ENCODE peak calls at places on chromosomes 12 and 14, in eight cellular contexts. C, G, E, W, H, M, U and S are unnamed samples.

GRCh38 chr12:9039397-9039977 is 50.1 kb downstream of the KLRG1 start:
- DNase-seq in U (peak), G (peak), C (peak), M (no peak), W (peak), H (no peak), E (no peak), S (no peak)

GRCh38 chr12:89721291-89721987 is 12.8 kb upstream of the ATP2B1 start:
- DNase-seq in C (no peak), G (no peak), H (no peak), U (no peak), W (no peak), M (no peak), E (no peak), S (no peak)

GRCh38 chr14:73237786-73238261 is 518 bp downstream of the PAPLN start:
- DNase-seq in G (no peak), C (no peak), M (no peak), U (no peak), W (no peak), E (no peak), H (no peak), S (peak)

GRCh38 chr12:130447655-130447965 is 109.9 kb downstream of the PIWIL1 start:
- DNase-seq in W (no peak), E (no peak), H (no peak), U (no peak), G (no peak), C (no peak), M (no peak), S (no peak)

GRCh38 chr12:81542621-81543020 is 216.5 kb downstream of the PPFIA2 start:
- DNase-seq in C (no peak), G (no peak), E (no peak), M (no peak), W (no peak), H (no peak), U (no peak), S (no peak)

GRCh38 chr14:105087308-105087962 is 22.2 kb upstream of the GPR132 start:
- DNase-seq in M (peak), U (no peak), C (peak), H (peak), E (no peak), W (peak), G (no peak), S (peak)

GRCh38 chr14:92937229-92937937 is 14.4 kb downstream of the CHGA start:
- DNase-seq in G (peak), W (no peak), E (no peak), M (no peak), H (no peak), U (no peak), C (peak), S (no peak)

GRCh38 chr14:92922883-92923743 is at the start of gene CHGA:
- DNase-seq in H (peak), E (no peak), U (no peak), C (peak), M (no peak), G (no peak), W (peak), S (peak)

GRCh38 chr14:104792945-104793702 is 2.4 kb downstream of the AKT1 start:
- DNase-seq in E (no peak), U (no peak), C (no peak), M (no peak), W (no peak), H (no peak), G (no peak), S (no peak)

GRCh38 chr14:67515386-67516079 is 17.6 kb upstream of the PLEKHH1 start:
- DNase-seq in U (no peak), E (no peak), M (no peak), C (no peak), W (no peak), H (peak), G (no peak), S (no peak)

GRCh38 chr12:34219046-34219770 is 196.9 kb downstream of the ALG10 start:
- DNase-seq in W (no peak), C (no peak), E (no peak), H (no peak), U (no peak), G (no peak), M (no peak), S (no peak)

GRCh38 chr12:98406378-98406777 is 109.0 kb upstream of the TMPO start:
- DNase-seq in E (no peak), U (no peak), W (no peak), G (no peak), H (no peak), M (no peak), C (no peak), S (no peak)

GRCh38 chr12:79016181-79016580 is 151.6 kb downstream of the SYT1 start:
- DNase-seq in U (no peak), H (no peak), M (no peak), W (no peak), E (no peak), G (no peak), C (no peak), S (no peak)

GRCh38 chr12:98653866-98654493 is 8.9 kb downstream of the APAF1 start:
- DNase-seq in W (no peak), G (peak), E (no peak), H (no peak), C (peak), U (peak), M (no peak), S (no peak)

GRCh38 chr14:100523536-100524025 is 63.6 kb downstream of the BEGAIN start:
- DNase-seq in M (no peak), C (no peak), U (no peak), E (no peak), G (no peak), H (no peak), W (no peak), S (peak)

GRCh38 chr14:64215274-64215673 is 78.9 kb downstream of the ESR2 start:
- DNase-seq in C (no peak), G (no peak), E (peak), U (no peak), M (no peak), W (no peak), H (no peak), S (no peak)

GRCh38 chr12:111368684-111369495 is at the start of gene PHETA1:
- DNase-seq in U (peak), E (peak), H (peak), C (peak), M (peak), G (peak), W (peak), S (peak)

GRCh38 chr12:106522708-106523107 is 60.1 kb upstream of the RFX4 start:
- DNase-seq in H (no peak), U (no peak), E (no peak), C (peak), W (no peak), M (no peak), G (no peak), S (no peak)

GRCh38 chr12:53097207-53097563 is 282 bp upstream of the IGFBP6 start:
- DNase-seq in W (no peak), E (no peak), G (no peak), U (no peak), C (no peak), M (no peak), H (no peak), S (no peak)

GRCh38 chr12:112716099-112717093 is 75.2 kb upstream of the RPH3A start:
- DNase-seq in G (peak), W (peak), E (no peak), M (no peak), U (no peak), C (peak), H (no peak), S (no peak)

GRCh38 chr12:64796205-64796845 is 28.1 kb upstream of the TBC1D30 start:
- DNase-seq in U (peak), E (no peak), G (peak), C (peak), M (peak), W (peak), H (no peak), S (no peak)

DNA sequence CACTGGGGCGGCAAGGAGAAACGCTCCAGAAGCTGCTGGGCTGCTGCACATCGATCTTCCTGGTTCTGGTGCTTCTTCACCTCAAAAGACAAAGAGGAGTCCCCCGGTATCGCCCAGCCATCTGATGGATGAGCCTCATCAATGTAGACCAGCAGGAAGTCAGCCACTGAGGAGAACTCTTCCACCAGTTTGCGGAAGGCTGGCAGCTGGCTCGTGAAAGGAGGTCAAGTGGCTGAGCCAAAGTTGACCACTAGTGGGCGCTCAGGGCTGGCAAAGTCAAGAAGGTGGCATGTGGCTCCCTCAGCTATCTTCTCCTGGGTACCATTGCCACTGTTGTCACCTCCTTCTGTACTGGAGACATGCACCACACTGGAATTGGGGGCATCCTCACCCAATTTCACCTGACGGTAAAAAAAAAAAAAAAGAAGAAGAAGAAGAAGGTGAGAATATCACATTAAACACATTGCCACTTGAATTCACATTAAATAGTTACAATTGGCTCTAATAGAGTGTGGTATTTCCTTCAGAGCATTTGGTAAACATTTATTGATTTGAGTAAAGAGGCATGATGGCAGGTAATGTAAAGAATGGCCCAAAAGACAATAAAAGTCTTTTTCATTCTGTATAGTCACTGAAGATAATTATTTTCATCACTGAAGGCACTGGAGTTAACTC is 8.3 kb downstream of the DIO2 start:
- DNase-seq in U (no peak), E (no peak), H (no peak), G (no peak), M (no peak), W (no peak), C (peak), S (no peak)
- TF ChIP-seq CTCF in U (peak), E (no peak), H (no peak), G (peak), M (no peak), W (peak), C (peak), S (peak)

GRCh38 chr12:39835517-39836489 is 216.2 kb upstream of the ABCD2 start:
- DNase-seq in W (no peak), H (no peak), C (no peak), U (no peak), M (no peak), E (no peak), G (no peak), S (no peak)

GRCh38 chr12:39840422-39840821 is 220.8 kb upstream of the ABCD2 start:
- DNase-seq in C (no peak), W (no peak), U (no peak), G (no peak), M (no peak), E (no peak), H (no peak), S (no peak)

DNA sequence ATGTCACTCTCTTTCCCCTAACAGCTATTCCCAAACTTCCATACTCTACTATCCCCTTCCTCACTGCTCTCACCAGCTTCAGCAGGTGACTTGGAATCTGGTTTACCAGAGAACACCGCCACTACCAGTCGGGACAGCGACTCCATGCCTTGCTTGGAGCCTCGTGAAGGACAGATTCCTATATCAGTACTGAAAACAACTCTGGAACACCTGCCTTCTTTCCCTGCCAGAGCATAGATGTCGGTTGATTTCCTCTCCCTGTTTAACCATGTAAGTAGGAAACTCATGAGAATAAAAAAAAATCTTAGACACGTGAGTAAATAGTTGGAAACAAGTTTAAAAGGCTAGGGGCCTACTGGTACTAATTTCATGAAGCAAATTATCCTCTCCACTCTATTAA is 219.5 kb upstream of the ABCD2 start:
- DNase-seq in W (no peak), G (no peak), E (no peak), C (no peak), M (no peak), H (no peak), U (no peak), S (no peak)
- TF ChIP-seq CTCF in W (no peak), G (no peak), E (no peak), C (no peak), M (no peak), H (no peak), U (no peak), S (no peak)

GRCh38 chr12:85642810-85643209 is 193.4 kb downstream of the RASSF9 start:
- DNase-seq in U (no peak), C (peak), W (peak), M (no peak), G (no peak), H (no peak), E (no peak), S (no peak)
- TF ChIP-seq CTCF in U (peak), C (no peak), W (peak), M (no peak), G (peak), H (no peak), E (no peak), S (no peak)

GRCh38 chr12:74538491-74539258 is 1.0 kb downstream of the ATXN7L3B start:
- DNase-seq in H (no peak), U (no peak), C (peak), G (no peak), M (no peak), E (no peak), W (no peak), S (no peak)
- TF ChIP-seq CTCF in H (no peak), U (no peak), C (no peak), G (no peak), M (no peak), E (no peak), W (peak), S (no peak)